ENCODE peak calls at places on chromosome 7, in nine cellular contexts. P is germinal center; E is substantia nigra; Y is activated CD4-positive, alpha-beta T cell treated with anti-CD3 and anti-CD28 coated beads, Interleukin-2, amount 50 U/mL, for 1 hour; D is suprapubic skin; Z is body of pancreas; X is Calu3; C is activated T-cell treated with anti-CD3 and anti-CD28 coated beads, Interleukin-2, amount 50 U/mL, for 4 hours; G is activated effector memory CD4-positive, alpha-beta T cell treated with Interleukin-2 at 50 U/mL for 16 hours. H is an unnamed sample.

GRCh38 chr7:90769036-90769435 is 172.9 kb downstream of the CDK14 start:
- DNase-seq in D (no peak), E (no peak), Y (no peak), P (no peak), X (no peak), Z (no peak), G (no peak), C (no peak), H (no peak)

GRCh38 chr7:103866919-103867318 is 122.5 kb downstream of the RELN start:
- DNase-seq in G (no peak), Z (no peak), Y (no peak), P (no peak), D (no peak), X (no peak), C (no peak), E (no peak), H (peak; percentile 7)

GRCh38 chr7:1968397-1969111 is 264.2 kb downstream of the MAD1L1 start:
- DNase-seq in P (no peak), E (no peak), X (no peak), G (no peak), D (no peak), Y (no peak), C (no peak), Z (no peak), H (no peak)

GRCh38 chr7:114818501-114818900 is 103.4 kb upstream of the MDFIC start:
- DNase-seq in Z (no peak), G (no peak), X (no peak), D (no peak), P (no peak), C (no peak), E (no peak), Y (no peak), H (peak; percentile 62)

GRCh38 chr7:31107106-31108090 is 55.3 kb downstream of the ADCYAP1R1 start:
- DNase-seq in G (no peak), X (no peak), P (no peak), Z (no peak), D (peak; percentile 59), C (no peak), E (no peak), Y (no peak), H (no peak)

GRCh38 chr7:96447109-96447645 is 125.3 kb upstream of the SLC25A13 start:
- DNase-seq in C (no peak), D (no peak), X (no peak), Z (no peak), G (no peak), P (no peak), Y (no peak), E (no peak), H (no peak)

GRCh38 chr7:2492038-2492437 is 15.8 kb upstream of the GRIFIN start:
- DNase-seq in C (no peak), Y (no peak), P (no peak), X (no peak), Z (no peak), G (no peak), E (no peak), D (no peak), H (no peak)

GRCh38 chr7:149719912-149720335 is 53.5 kb downstream of the ZNF467 start:
- DNase-seq in X (no peak), D (no peak), C (no peak), P (no peak), E (no peak), Y (no peak), Z (no peak), G (no peak), H (no peak)

GRCh38 chr7:132499065-132499464 is 77.2 kb downstream of the PLXNA4 start:
- DNase-seq in G (no peak), X (no peak), Y (no peak), D (no peak), E (no peak), P (no peak), Z (no peak), C (no peak), H (no peak)

GRCh38 chr7:102864958-102865357 is 47.8 kb upstream of the LRRC17 start:
- DNase-seq in C (no peak), D (no peak), X (no peak), G (no peak), Z (no peak), E (no peak), Y (no peak), P (no peak), H (peak; percentile 86)

GRCh38 chr7:141866974-141867373 is 25.7 kb upstream of the PRSS37 start:
- DNase-seq in E (no peak), G (no peak), D (no peak), C (no peak), Z (no peak), Y (no peak), P (no peak), X (no peak), H (no peak)

GRCh38 chr7:101575168-101575567 is 53.9 kb downstream of the MYL10 start:
- DNase-seq in E (no peak), Y (no peak), D (peak; percentile 18), X (no peak), G (no peak), Z (no peak), C (no peak), P (no peak), H (no peak)

GRCh38 chr7:140661124-140661523 is 11.6 kb upstream of the ADCK2 start:
- DNase-seq in X (no peak), C (no peak), E (no peak), P (no peak), G (no peak), D (peak; percentile 3), Z (no peak), Y (no peak), H (no peak)

GRCh38 chr7:100476108-100476780 is 2.8 kb downstream of the TSC22D4 start:
- DNase-seq in Y (no peak), D (no peak), Z (no peak), C (no peak), X (no peak), P (no peak), E (no peak), G (no peak), H (no peak)

GRCh38 chr7:115274-115911 is 77.0 kb upstream of the FAM20C start:
- DNase-seq in G (no peak), D (no peak), C (no peak), P (no peak), X (no peak), E (no peak), Y (no peak), Z (no peak), H (no peak)

GRCh38 chr7:155296788-155297516 is 726 bp upstream of the INSIG1 start:
- DNase-seq in Y (peak; percentile 86), E (no peak), X (peak; percentile 50), D (peak; percentile 88), G (peak; percentile 87), P (peak; percentile 54), C (peak; percentile 82), Z (peak; percentile 64), H (peak; percentile 62)

GRCh38 chr7:99734987-99735386 is at the start of gene CYP3A7:
- DNase-seq in E (no peak), G (no peak), P (no peak), C (no peak), D (no peak), X (no peak), Y (no peak), Z (no peak), H (no peak)

GRCh38 chr7:55975944-55976633 is 11.7 kb downstream of the NIPSNAP2 start:
- DNase-seq in C (no peak), D (no peak), G (no peak), E (no peak), P (no peak), Y (no peak), Z (no peak), X (no peak), H (no peak)

GRCh38 chr7:113657603-113658002 is 261.2 kb downstream of the PPP1R3A start:
- DNase-seq in C (no peak), Z (no peak), E (no peak), Y (no peak), D (no peak), P (no peak), G (no peak), X (no peak), H (no peak)

GRCh38 chr7:33903770-33904679 is 1.3 kb upstream of the BMPER start:
- DNase-seq in P (peak; percentile 12), C (no peak), E (no peak), G (no peak), Y (no peak), Z (peak; percentile 12), D (no peak), X (peak; percentile 24), H (no peak)

GRCh38 chr7:3438352-3438751 is 137.3 kb downstream of the SDK1 start:
- DNase-seq in G (no peak), Z (no peak), P (no peak), E (no peak), C (no peak), X (no peak), D (no peak), Y (no peak), H (no peak)

GRCh38 chr7:32605032-32605431 is 109.7 kb downstream of the AVL9 start:
- DNase-seq in X (no peak), Z (no peak), Y (no peak), G (no peak), C (no peak), E (no peak), D (no peak), P (no peak), H (no peak)

GRCh38 chr7:28165221-28165807 is 15.3 kb downstream of the JAZF1 start:
- DNase-seq in P (peak; percentile 72), C (no peak), E (no peak), Z (no peak), D (no peak), X (no peak), G (no peak), Y (no peak), H (no peak)

GRCh38 chr7:16711730-16712129 is 41.8 kb upstream of the TSPAN13 start:
- DNase-seq in G (no peak), Y (no peak), Z (no peak), X (no peak), D (no peak), C (no peak), P (no peak), E (no peak), H (peak; percentile 22)

GRCh38 chr7:40977533-40977932 is 725.4 kb downstream of the INHBA start:
- DNase-seq in G (no peak), C (no peak), P (no peak), X (peak; percentile 46), D (no peak), Z (no peak), Y (no peak), E (no peak), H (peak; percentile 55)

GRCh38 chr7:17640730-17641377 is 299.4 kb downstream of the SNX13 start:
- DNase-seq in C (no peak), D (no peak), Y (no peak), G (no peak), X (peak; percentile 71), Z (peak; percentile 31), P (peak; percentile 30), E (no peak), H (peak; percentile 64)

GRCh38 chr7:152894295-152895170 is 135.0 kb downstream of the ACTR3B start:
- DNase-seq in Y (no peak), D (no peak), G (no peak), X (peak; percentile 43), Z (peak; percentile 29), E (no peak), C (no peak), P (peak; percentile 46), H (peak; percentile 29)

GRCh38 chr7:32070051-32070405 is 179 bp downstream of the PDE1C start:
- DNase-seq in Z (no peak), X (no peak), D (no peak), E (no peak), C (no peak), P (no peak), G (no peak), Y (no peak), H (no peak)

GRCh38 chr7:133703547-133703946 is 423.6 kb upstream of the LRGUK start:
- DNase-seq in C (no peak), P (no peak), Z (no peak), G (no peak), Y (no peak), D (no peak), E (no peak), X (no peak), H (no peak)

GRCh38 chr7:68207676-68208075 is 1211.0 kb downstream of the TYW1 start:
- DNase-seq in G (no peak), D (no peak), C (no peak), E (no peak), Z (no peak), Y (no peak), X (no peak), P (no peak), H (no peak)

GRCh38 chr7:106840342-106840741 is 24.7 kb upstream of the PIK3CG start:
- DNase-seq in C (no peak), X (no peak), G (no peak), Y (no peak), P (no peak), E (no peak), Z (no peak), D (no peak), H (no peak)